ENCODE peak calls at places on chromosome 6, in seven cellular contexts. H, Z, D, J, B, X and E are unnamed samples.

GRCh38 chr6:44512868-44513641 is 125.5 kb downstream of the CDC5L start:
- DNase-seq in H (no peak), Z (no peak), D (no peak), J (no peak), B (no peak), X (no peak), E (no peak)

GRCh38 chr6:98324406-98324930 is 509.9 kb upstream of the POU3F2 start:
- DNase-seq in H (no peak), Z (no peak), D (no peak), J (no peak), B (no peak), X (no peak), E (no peak)

GRCh38 chr6:155943635-155944034 is 488.0 kb upstream of the NOX3 start:
- DNase-seq in H (no peak), Z (no peak), D (no peak), J (no peak), B (no peak), X (peak), E (no peak)

GRCh38 chr6:408599-409102 is 17.1 kb downstream of the IRF4 start:
- DNase-seq in H (no peak), Z (no peak), D (peak), J (no peak), B (peak), X (peak), E (no peak)

GRCh38 chr6:54910326-54910952 is 63.9 kb downstream of the FAM83B start:
- DNase-seq in H (no peak), Z (no peak), D (no peak), J (no peak), B (no peak), X (peak), E (no peak)

GRCh38 chr6:92329416-92329815 is 1089.9 kb downstream of the EPHA7 start:
- DNase-seq in H (no peak), Z (no peak), D (no peak), J (no peak), B (no peak), X (peak), E (no peak)

GRCh38 chr6:117840541-117840983 is 66.5 kb upstream of the SLC35F1 start:
- DNase-seq in H (no peak), Z (no peak), D (peak), J (no peak), B (no peak), X (peak), E (no peak)

GRCh38 chr6:35071347-35071994 is 69.7 kb downstream of the TCP11 start:
- DNase-seq in H (no peak), Z (peak), D (peak), J (peak), B (peak), X (no peak), E (no peak)

GRCh38 chr6:35804996-35805736 is at the start of gene LHFPL5:
- DNase-seq in H (peak), Z (peak), D (peak), J (peak), B (peak), X (no peak), E (no peak)

GRCh38 chr6:142301421-142302391 is at the start of gene ADGRG6:
- DNase-seq in H (peak), Z (peak), D (peak), J (peak), B (peak), X (peak), E (peak)

GRCh38 chr6:141562181-141562800 is 570.4 kb upstream of the GJE1 start:
- DNase-seq in H (peak), Z (peak), D (peak), J (peak), B (peak), X (no peak), E (no peak)

GRCh38 chr6:109768485-109768884 is 77.4 kb downstream of the FIG4 start:
- DNase-seq in H (no peak), Z (no peak), D (no peak), J (no peak), B (no peak), X (peak), E (no peak)

DNA sequence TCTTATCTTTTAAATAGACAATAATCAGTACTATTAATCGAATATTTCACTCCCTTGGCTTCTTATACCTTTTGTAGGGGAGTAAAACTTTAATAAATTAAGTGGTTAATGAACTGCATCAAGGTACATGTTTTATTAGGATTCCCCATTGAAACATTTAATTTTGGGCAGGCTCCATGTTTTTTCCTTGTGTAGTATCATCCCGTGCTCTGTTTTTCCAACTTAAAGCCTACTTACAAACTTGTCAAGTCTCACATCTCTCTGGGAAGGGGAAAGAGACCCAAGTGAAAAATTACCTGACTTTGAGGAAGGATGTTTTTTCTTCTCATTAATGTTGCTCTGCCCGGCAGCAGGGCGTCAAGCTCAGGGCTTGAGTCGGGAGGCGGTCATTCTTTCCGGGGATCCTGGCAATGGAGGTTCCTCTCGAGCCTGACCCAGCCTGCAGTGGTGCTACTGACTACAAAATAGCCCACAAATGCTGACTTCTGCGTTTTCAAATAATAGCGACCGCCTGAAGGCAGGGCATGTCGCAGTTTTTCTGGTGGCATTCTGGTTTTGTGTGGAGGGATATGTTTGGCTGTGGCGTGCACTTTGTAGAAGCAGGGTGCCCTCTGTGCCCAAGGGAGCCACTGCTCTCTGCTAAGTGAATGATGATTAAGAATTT is 2.4 kb downstream of the DSP start:
- DNase-seq in H (no peak), Z (no peak), D (peak), J (no peak), B (no peak), X (no peak), E (no peak)
- H3K27ac ChIP-seq in H (peak), Z (peak), D (no peak), J (no peak), B (no peak), X (no peak), E (peak)

GRCh38 chr6:20274115-20274514 is 61.8 kb upstream of the MBOAT1 start:
- DNase-seq in H (no peak), Z (no peak), D (no peak), J (no peak), B (no peak), X (no peak), E (no peak)
- H3K27ac ChIP-seq in H (no peak), Z (no peak), D (no peak), J (no peak), B (no peak), X (no peak), E (no peak)

GRCh38 chr6:71279321-71279720 is 9.3 kb upstream of the OGFRL1 start:
- DNase-seq in H (no peak), Z (no peak), D (no peak), J (no peak), B (no peak), X (no peak), E (no peak)
- H3K27ac ChIP-seq in H (no peak), Z (no peak), D (no peak), J (no peak), B (no peak), X (no peak), E (no peak)

DNA sequence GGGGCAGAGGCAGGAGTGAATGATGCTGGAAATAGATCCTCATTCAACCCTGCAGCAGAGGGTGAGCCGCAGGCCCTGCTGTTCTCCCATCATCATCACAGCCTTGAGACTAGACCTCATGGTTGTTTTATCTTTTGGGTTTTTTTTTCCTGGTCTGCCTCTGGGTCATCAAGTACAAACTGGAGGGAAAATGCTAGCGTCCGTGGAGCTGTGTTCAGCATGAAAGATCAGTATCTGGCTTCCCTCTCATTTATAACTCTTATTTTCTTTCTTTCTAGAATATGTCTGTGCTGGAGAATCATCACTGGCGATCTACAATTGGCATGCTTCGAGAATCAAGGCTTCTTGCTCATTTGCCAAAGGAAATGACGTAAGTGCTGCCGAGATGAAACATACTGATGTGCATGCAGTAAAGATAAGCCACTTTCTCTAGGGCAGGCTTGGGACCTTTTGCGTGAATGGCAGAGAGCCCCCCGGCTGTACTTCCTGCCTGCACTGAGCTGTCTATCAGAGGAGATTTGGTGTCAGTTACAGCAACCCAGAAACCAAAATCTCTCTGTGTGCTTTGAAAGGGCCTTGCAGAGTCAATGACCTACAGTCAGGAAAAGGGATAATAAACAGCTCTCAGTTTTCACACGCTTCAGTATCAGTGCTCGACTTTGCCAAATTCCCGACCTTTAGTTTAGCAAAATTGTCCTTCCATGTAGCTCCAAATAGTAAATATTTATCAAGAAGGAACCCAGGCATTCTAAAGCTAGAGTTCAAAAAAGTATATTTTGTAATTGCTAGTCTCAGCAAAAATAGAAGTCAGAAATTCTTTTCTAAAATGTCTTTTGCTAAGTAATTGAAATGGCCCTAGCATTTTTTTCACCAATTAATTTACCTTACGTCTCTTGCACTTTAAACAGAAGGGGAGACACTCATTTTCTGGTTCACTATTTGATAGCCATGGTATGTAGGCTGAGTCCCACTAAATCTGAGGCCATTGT is 76.3 kb downstream of the MTFR2 start:
- DNase-seq in H (no peak), Z (no peak), D (no peak), J (no peak), B (peak), X (peak), E (no peak)
- H3K27ac ChIP-seq in H (peak), Z (peak), D (no peak), J (no peak), B (peak), X (peak), E (no peak)